ENCODE peak calls at places on chromosomes 13 and 19, in nine cellular contexts. S is aorta, X is pancreas, D is thoracic aorta, L is heart left ventricle, Z is lower lobe of right lung, R is body of pancreas, F is right atrium auricular region, B is mesendoderm. E is an unnamed sample.

GRCh38 chr13:43159007-43159406 is 135.6 kb downstream of the DNAJC15 start:
- DNase-seq in F (no peak), R (no peak), Z (no peak), X (no peak), B (peak; percentile 86), S (no peak), D (no peak), L (no peak), E (no peak)

GRCh38 chr13:74132152-74132767 is 1.9 kb downstream of the KLF12 start:
- DNase-seq in B (no peak), D (no peak), F (no peak), R (peak; percentile 10), X (no peak), S (no peak), L (no peak), Z (no peak), E (no peak)

GRCh38 chr19:15323496-15324235 is 8.7 kb downstream of the BRD4 start:
- DNase-seq in D (no peak), L (peak; percentile 67), X (peak; percentile 77), R (peak; percentile 69), F (peak; percentile 67), B (peak; percentile 44), Z (peak; percentile 55), S (peak; percentile 77), E (peak; percentile 73)

GRCh38 chr19:12695514-12695913 is 917 bp downstream of the FBXW9 start:
- DNase-seq in B (no peak), R (no peak), Z (no peak), X (no peak), L (no peak), F (no peak), D (no peak), S (no peak), E (no peak)

GRCh38 chr19:18308051-18308947 is 14.6 kb downstream of the LSM4 start:
- DNase-seq in B (no peak), L (no peak), S (no peak), D (no peak), F (no peak), X (no peak), R (no peak), Z (no peak), E (peak; percentile 63)

GRCh38 chr19:31334101-31334848 is 15.0 kb downstream of the TSHZ3 start:
- DNase-seq in D (no peak), Z (no peak), F (no peak), S (no peak), B (no peak), R (no peak), X (no peak), L (no peak), E (no peak)

GRCh38 chr13:94138831-94139230 is 340.7 kb downstream of the DCT start:
- DNase-seq in Z (no peak), F (no peak), B (peak; percentile 93), R (no peak), X (no peak), D (no peak), S (no peak), L (no peak), E (no peak)

GRCh38 chr13:111387026-111387871 is 66.8 kb downstream of the TEX29 start:
- DNase-seq in D (no peak), R (no peak), L (no peak), Z (no peak), F (no peak), S (no peak), X (no peak), B (no peak), E (no peak)

GRCh38 chr19:30722236-30722635 is 350.1 kb downstream of the ZNF536 start:
- DNase-seq in D (no peak), F (no peak), X (no peak), S (no peak), R (no peak), Z (no peak), L (no peak), B (no peak), E (no peak)

GRCh38 chr19:54207908-54208783 is 7.5 kb downstream of the RPS9 start:
- DNase-seq in Z (peak; percentile 88), X (peak; percentile 72), F (peak; percentile 88), S (peak; percentile 89), L (peak; percentile 80), R (peak; percentile 69), B (peak; percentile 42), D (no peak), E (peak; percentile 80)

GRCh38 chr13:85363504-85363903 is 435.7 kb downstream of the SLITRK6 start:
- DNase-seq in R (no peak), B (no peak), L (no peak), F (no peak), D (no peak), S (no peak), X (no peak), Z (no peak), E (no peak)

GRCh38 chr13:21683034-21683733 is 12.3 kb downstream of the FGF9 start:
- DNase-seq in Z (no peak), X (no peak), D (no peak), L (no peak), F (no peak), B (no peak), R (no peak), S (no peak), E (no peak)

GRCh38 chr19:2952953-2953481 is 8.2 kb upstream of the ZNF77 start:
- DNase-seq in S (no peak), Z (peak; percentile 71), F (no peak), D (no peak), X (peak; percentile 85), L (no peak), B (no peak), R (peak; percentile 88), E (no peak)

DNA sequence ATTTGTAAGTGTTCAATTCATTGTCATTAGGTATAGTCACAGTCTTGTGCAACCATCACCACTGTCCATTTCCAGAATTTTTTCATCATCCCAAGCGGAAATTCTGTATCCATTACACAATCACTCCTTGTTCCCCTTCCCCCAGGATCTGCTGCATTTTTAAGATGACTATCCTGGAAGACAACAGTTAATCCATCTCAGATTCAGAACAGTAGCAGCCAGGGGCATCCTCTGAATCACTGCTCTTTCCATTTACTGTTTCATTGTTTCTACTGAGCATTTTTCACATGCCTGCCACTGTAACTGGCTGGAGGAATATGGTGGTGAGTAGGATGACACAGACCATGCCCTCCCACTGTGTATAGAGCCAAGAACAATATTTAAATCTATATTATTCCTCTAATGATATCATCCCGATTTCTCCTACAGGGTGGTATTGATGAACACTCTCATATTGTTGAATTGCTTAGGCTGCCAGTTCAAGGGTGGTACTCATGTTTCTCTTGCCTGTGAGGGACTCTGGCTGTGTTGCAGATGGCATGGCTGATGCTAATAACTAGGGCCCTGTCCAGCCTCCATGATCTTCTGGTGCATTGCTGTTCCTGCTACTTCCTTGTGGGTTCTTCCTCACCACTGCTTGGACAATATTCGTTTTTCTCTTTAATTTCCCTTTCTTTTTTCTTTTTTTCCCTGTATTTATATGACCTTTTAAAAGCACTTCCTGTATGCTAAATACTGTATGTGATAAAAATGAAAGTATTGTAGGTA is 59.0 kb downstream of the WDFY2 start:
- DNase-seq in R (no peak), S (no peak), D (no peak), X (no peak), Z (no peak), L (no peak), B (peak; percentile 89), F (no peak), E (no peak)
- H3K4me1 ChIP-seq in R (peaks cover 60% of the 10 kb centered on the region), S (peaks cover 18% of the 10 kb centered on the region), D (peaks cover 51% of the 10 kb centered on the region), X (peaks cover 24% of the 10 kb centered on the region), Z (peaks cover 42% of the 10 kb centered on the region), L (peaks cover 42% of the 10 kb centered on the region), B (peaks cover 17% of the 10 kb centered on the region), F (no peaks in the 10 kb centered on the region), E (peaks cover 18% of the 10 kb centered on the region)

GRCh38 chr13:95540848-95541247 is 11.7 kb upstream of the CLDN10 start:
- DNase-seq in Z (no peak), F (no peak), B (no peak), R (peak; percentile 95), L (peak; percentile 66), S (no peak), D (no peak), X (peak; percentile 88), E (peak; percentile 69)
- H3K27ac ChIP-seq in Z (no peak overlapping the region), F (no peak overlapping the region), B (no peak overlapping the region), R (peak overlapping the region; percentile 77), L (no peak overlapping the region), S (no peak overlapping the region), D (no peak overlapping the region), X (peak overlapping the region; percentile 74), E (no peak overlapping the region)

GRCh38 chr19:7729211-7729610 is 2.7 kb downstream of the CLEC4G start:
- DNase-seq in S (no peak), Z (no peak), R (peak; percentile 38), L (no peak), B (no peak), F (no peak), X (no peak), D (no peak), E (peak; percentile 51)
- H3K4me3 ChIP-seq in S (no peak overlapping the region), Z (no peak overlapping the region), R (no peak overlapping the region), L (no peak overlapping the region), B (no peak overlapping the region), F (no peak overlapping the region), X (no peak overlapping the region), D (no peak overlapping the region), E (no peak overlapping the region)

DNA sequence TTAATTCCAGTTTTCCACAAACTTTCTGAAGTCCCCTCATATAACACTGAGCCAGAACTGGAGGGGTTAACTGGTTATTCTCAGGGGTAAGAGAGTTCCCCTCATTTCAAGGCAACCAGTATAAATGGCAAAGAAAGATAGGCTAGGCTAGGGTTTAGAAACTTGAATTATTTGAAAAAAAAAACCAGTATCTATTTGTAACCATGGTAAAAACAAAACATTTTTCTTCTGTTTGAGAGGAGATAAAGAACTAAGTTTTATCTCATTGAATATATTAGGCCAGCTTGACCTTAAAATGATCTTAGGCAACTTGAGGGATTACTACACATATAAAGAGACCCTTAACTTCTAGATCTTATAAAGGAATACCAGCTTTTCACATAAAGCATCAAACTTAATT is 19.6 kb downstream of the SUPT20H start:
- DNase-seq in R (no peak), D (no peak), X (no peak), F (no peak), Z (no peak), L (no peak), B (no peak), S (no peak), E (no peak)
- H3K4me1 ChIP-seq in R (no peaks in the 10 kb centered on the region), D (no peaks in the 10 kb centered on the region), X (no peaks in the 10 kb centered on the region), F (no peaks in the 10 kb centered on the region), Z (no peaks in the 10 kb centered on the region), L (no peaks in the 10 kb centered on the region), B (no peaks in the 10 kb centered on the region), S (no peaks in the 10 kb centered on the region), E (no peaks in the 10 kb centered on the region)

E was measured in right cardiac atrium.